ENCODE peak calls at places on chromosomes 1 and 21, in ten cellular contexts. C, S, P, R, W, U, V, Z, K and I are unnamed samples.

GRCh38 chr1:35936828-35937227 is 5.9 kb downstream of the AGO3 start:
- DNase-seq in V (peak), Z (no peak), P (no peak), U (no peak), R (peak), S (no peak), W (no peak), C (no peak), K (no peak), I (peak)

GRCh38 chr1:209534496-209535250 is 48.8 kb upstream of the CAMK1G start:
- DNase-seq in K (peak), U (no peak), S (no peak), V (no peak), C (no peak), P (no peak), Z (no peak), W (no peak), R (no peak), I (no peak)

GRCh38 chr1:245288796-245289195 is 134.0 kb downstream of the KIF26B start:
- DNase-seq in C (no peak), R (peak), W (no peak), Z (no peak), U (peak), K (no peak), V (no peak), S (no peak), P (no peak), I (no peak)

GRCh38 chr1:201702936-201703335 is 126.0 kb upstream of the IPO9 start:
- DNase-seq in R (peak), K (peak), V (no peak), S (peak), U (peak), Z (no peak), C (no peak), W (peak), P (no peak), I (no peak)

GRCh38 chr1:37930246-37931142 is 16.4 kb downstream of the INPP5B start:
- DNase-seq in S (no peak), R (peak), Z (no peak), P (no peak), U (no peak), C (peak), V (peak), K (no peak), W (no peak), I (no peak)

GRCh38 chr1:1554926-1555915 is 14.8 kb upstream of the TMEM240 start:
- DNase-seq in U (no peak), R (peak), P (no peak), C (no peak), Z (no peak), V (peak), W (no peak), S (no peak), K (no peak), I (peak)

GRCh38 chr1:111161843-111162242 is 21.8 kb downstream of the CEPT1 start:
- DNase-seq in U (no peak), C (no peak), S (peak), V (peak), W (peak), R (no peak), Z (no peak), K (peak), P (no peak), I (peak)

GRCh38 chr21:33856893-33857527 is 58.6 kb downstream of the ATP5PO start:
- DNase-seq in Z (no peak), C (no peak), V (no peak), K (peak), R (no peak), S (no peak), P (no peak), W (no peak), U (no peak), I (no peak)

GRCh38 chr1:36528361-36529349 is 45.9 kb upstream of the CSF3R start:
- DNase-seq in Z (no peak), C (no peak), U (peak), V (no peak), R (no peak), P (no peak), K (no peak), W (no peak), S (no peak), I (no peak)

GRCh38 chr1:56780832-56781231 is 38.4 kb downstream of the FYB2 start:
- DNase-seq in C (no peak), W (no peak), V (no peak), P (no peak), U (peak), R (no peak), Z (no peak), K (no peak), S (no peak), I (no peak)

GRCh38 chr1:89907669-89908293 is 86.9 kb downstream of the LRRC8D start:
- DNase-seq in K (peak), V (peak), C (no peak), R (peak), S (no peak), U (no peak), P (no peak), Z (no peak), W (no peak), I (peak)

GRCh38 chr21:44437696-44438431 is 17.4 kb upstream of the LRRC3 start:
- DNase-seq in W (no peak), V (no peak), U (no peak), Z (no peak), K (no peak), R (no peak), P (no peak), S (no peak), C (no peak), I (no peak)

GRCh38 chr1:38071530-38072266 is 25.1 kb upstream of the POU3F1 start:
- DNase-seq in K (peak), Z (no peak), U (peak), S (no peak), R (peak), P (no peak), V (peak), W (no peak), C (no peak), I (peak)

GRCh38 chr1:246735735-246736134 is 11.5 kb downstream of the SCCPDH start:
- DNase-seq in S (no peak), P (no peak), W (no peak), R (no peak), U (no peak), V (no peak), K (no peak), C (no peak), Z (no peak), I (no peak)

GRCh38 chr1:2070800-2071530 is 20.8 kb downstream of the PRKCZ start:
- DNase-seq in R (no peak), W (no peak), S (no peak), P (no peak), K (no peak), C (no peak), U (no peak), Z (no peak), V (no peak), I (no peak)

GRCh38 chr1:16617101-16617727 is 3.9 kb upstream of the NBPF1 start:
- DNase-seq in Z (peak), K (no peak), P (no peak), S (no peak), W (no peak), V (no peak), R (no peak), U (no peak), C (peak), I (no peak)

GRCh38 chr1:201022824-201023516 is 544 bp downstream of the KIF21B start:
- DNase-seq in V (no peak), W (peak), S (no peak), U (no peak), C (no peak), Z (peak), K (no peak), R (no peak), P (no peak), I (no peak)